ENCODE peak calls at places on chromosome 11, in six cellular contexts. One of them, this sample, is unnamed.

GRCh38 chr11:86179646-86180064 is 64.9 kb upstream of the EED start:
- DNase-seq in left colon: no peak
- DNase-seq in stimulated activated CD8-positive, alpha-beta memory T cell treated with anti-CD3 and anti-CD28 coated beads, Interleukin-2, amount 100 ng/mL, for 48 hours: no peak
- DNase-seq in OCI-M1: no peak
- DNase-seq in H1: no peak
- DNase-seq in SJSA1: no peak
- DNase-seq in this sample: no peak

GRCh38 chr11:77073328-77074001 is 6.7 kb downstream of the CAPN5 start:
- DNase-seq in left colon: peak
- DNase-seq in OCI-M1: no peak
- DNase-seq in H1: no peak
- DNase-seq in stimulated activated CD8-positive, alpha-beta memory T cell treated with anti-CD3 and anti-CD28 coated beads, Interleukin-2, amount 100 ng/mL, for 48 hours: no peak
- DNase-seq in SJSA1: peak
- DNase-seq in this sample: peak

GRCh38 chr11:68659158-68659921 is 25.0 kb upstream of the GAL start:
- DNase-seq in SJSA1: peak
- DNase-seq in stimulated activated CD8-positive, alpha-beta memory T cell treated with anti-CD3 and anti-CD28 coated beads, Interleukin-2, amount 100 ng/mL, for 48 hours: no peak
- DNase-seq in H1: no peak
- DNase-seq in left colon: peak
- DNase-seq in OCI-M1: peak
- DNase-seq in this sample: peak

GRCh38 chr11:109422755-109423113 is 744 bp downstream of the C11orf87 start:
- DNase-seq in H1: no peak
- DNase-seq in left colon: no peak
- DNase-seq in SJSA1: no peak
- DNase-seq in OCI-M1: no peak
- DNase-seq in stimulated activated CD8-positive, alpha-beta memory T cell treated with anti-CD3 and anti-CD28 coated beads, Interleukin-2, amount 100 ng/mL, for 48 hours: no peak
- DNase-seq in this sample: no peak

GRCh38 chr11:128720522-128720985 is 26.7 kb downstream of the FLI1 start:
- DNase-seq in stimulated activated CD8-positive, alpha-beta memory T cell treated with anti-CD3 and anti-CD28 coated beads, Interleukin-2, amount 100 ng/mL, for 48 hours: no peak
- DNase-seq in OCI-M1: no peak
- DNase-seq in left colon: peak
- DNase-seq in SJSA1: no peak
- DNase-seq in H1: peak
- DNase-seq in this sample: no peak

GRCh38 chr11:85406316-85406715 is 220.8 kb downstream of the DLG2 start:
- DNase-seq in H1: no peak
- DNase-seq in OCI-M1: peak
- DNase-seq in stimulated activated CD8-positive, alpha-beta memory T cell treated with anti-CD3 and anti-CD28 coated beads, Interleukin-2, amount 100 ng/mL, for 48 hours: no peak
- DNase-seq in SJSA1: no peak
- DNase-seq in left colon: no peak
- DNase-seq in this sample: no peak

GRCh38 chr11:1062075-1062820 is 12.4 kb upstream of the MUC2 start:
- DNase-seq in H1: no peak
- DNase-seq in left colon: peak
- DNase-seq in stimulated activated CD8-positive, alpha-beta memory T cell treated with anti-CD3 and anti-CD28 coated beads, Interleukin-2, amount 100 ng/mL, for 48 hours: no peak
- DNase-seq in OCI-M1: no peak
- DNase-seq in SJSA1: no peak
- DNase-seq in this sample: no peak

GRCh38 chr11:35147273-35147672 is 8.3 kb downstream of the CD44 start:
- DNase-seq in H1: no peak
- DNase-seq in left colon: no peak
- DNase-seq in stimulated activated CD8-positive, alpha-beta memory T cell treated with anti-CD3 and anti-CD28 coated beads, Interleukin-2, amount 100 ng/mL, for 48 hours: no peak
- DNase-seq in OCI-M1: no peak
- DNase-seq in SJSA1: no peak
- DNase-seq in this sample: no peak

GRCh38 chr11:36365937-36366336 is 69.8 kb downstream of the PRR5L start:
- DNase-seq in left colon: no peak
- DNase-seq in OCI-M1: peak
- DNase-seq in stimulated activated CD8-positive, alpha-beta memory T cell treated with anti-CD3 and anti-CD28 coated beads, Interleukin-2, amount 100 ng/mL, for 48 hours: no peak
- DNase-seq in SJSA1: no peak
- DNase-seq in H1: no peak
- DNase-seq in this sample: no peak

GRCh38 chr11:24932110-24933000 is 435.5 kb downstream of the LUZP2 start:
- DNase-seq in left colon: peak
- DNase-seq in OCI-M1: no peak
- DNase-seq in stimulated activated CD8-positive, alpha-beta memory T cell treated with anti-CD3 and anti-CD28 coated beads, Interleukin-2, amount 100 ng/mL, for 48 hours: no peak
- DNase-seq in SJSA1: no peak
- DNase-seq in H1: no peak
- DNase-seq in this sample: no peak

GRCh38 chr11:133386262-133386661 is 146.0 kb downstream of the OPCML start:
- DNase-seq in SJSA1: no peak
- DNase-seq in stimulated activated CD8-positive, alpha-beta memory T cell treated with anti-CD3 and anti-CD28 coated beads, Interleukin-2, amount 100 ng/mL, for 48 hours: no peak
- DNase-seq in H1: no peak
- DNase-seq in OCI-M1: peak
- DNase-seq in left colon: no peak
- DNase-seq in this sample: no peak

GRCh38 chr11:126891556-126892217 is 108.9 kb downstream of the KIRREL3 start:
- DNase-seq in H1: no peak
- DNase-seq in left colon: no peak
- DNase-seq in SJSA1: no peak
- DNase-seq in OCI-M1: no peak
- DNase-seq in stimulated activated CD8-positive, alpha-beta memory T cell treated with anti-CD3 and anti-CD28 coated beads, Interleukin-2, amount 100 ng/mL, for 48 hours: no peak
- DNase-seq in this sample: no peak